ENCODE peak calls at places on chromosome X, in five cellular contexts. S is Panc1, A is upper lobe of right lung, I is T-helper 17 cell, K is heart left ventricle. B is an unnamed sample.

GRCh38 chrX:125577479-125577878 is 257.8 kb downstream of the TEX13C start:
- ATAC-seq in S (no peak), A (no peak), I (no peak), K (no peak), B (no peak)

GRCh38 chrX:3811331-3812311 is 98.2 kb upstream of the PRKX start:
- ATAC-seq in S (no peak), A (no peak), I (no peak), K (no peak), B (no peak)

GRCh38 chrX:119041175-119041574 is 31.6 kb upstream of the CT47C1 start:
- ATAC-seq in S (peak; percentile 98), A (peak; percentile 93), I (no peak), K (peak; percentile 99), B (no peak)

GRCh38 chrX:149845385-149845784 is 35.6 kb upstream of the MAGEA8 start:
- ATAC-seq in S (no peak), A (no peak), I (no peak), K (no peak), B (no peak)

GRCh38 chrX:74613350-74614192 is 853 bp downstream of the RLIM start:
- ATAC-seq in S (peak; percentile 22), A (peak; percentile 10), I (no peak), K (no peak), B (no peak)

GRCh38 chrX:2678583-2678982 is 12.5 kb upstream of the CD99 start:
- ATAC-seq in S (no peak), A (no peak), I (no peak), K (no peak), B (no peak)

GRCh38 chrX:1909419-1910206 is 294.8 kb downstream of the ASMT start:
- ATAC-seq in S (no peak), A (no peak), I (no peak), K (no peak), B (no peak)

GRCh38 chrX:18887177-18887820 is 96.6 kb downstream of the PHKA2 start:
- ATAC-seq in S (no peak), A (peak; percentile 32), I (no peak), K (peak; percentile 59), B (no peak)

GRCh38 chrX:144896323-144896722 is 351.0 kb upstream of the SPANXN1 start:
- ATAC-seq in S (no peak), A (no peak), I (no peak), K (no peak), B (no peak)

GRCh38 chrX:96721398-96721797 is 36.8 kb downstream of the DIAPH2 start:
- ATAC-seq in S (no peak), A (no peak), I (no peak), K (no peak), B (peak; percentile 83)

GRCh38 chrX:41457618-41458192 is 10.6 kb downstream of the NYX start:
- ATAC-seq in S (no peak), A (no peak), I (peak; percentile 73), K (no peak), B (no peak)

GRCh38 chrX:65528705-65529340 is 5.8 kb downstream of the LAS1L start:
- ATAC-seq in S (peak; percentile 79), A (peak; percentile 80), I (peak; percentile 71), K (peak; percentile 69), B (no peak)